ENCODE peak calls at places on chromosomes 7 and 10, in four cellular contexts. O is body of pancreas, J is keratinocyte, F is K562. Q is an unnamed sample.
A peak's percentile ranks its signal among the peaks of the same experiment; 100 is the strongest.

GRCh38 chr7:39937366-39938153 is 12.5 kb upstream of the CDK13 start:
- DNase-seq in F (no peak), J (peak; percentile 42), O (no peak), Q (no peak)

GRCh38 chr10:490891-491571 is 198.4 kb downstream of the DIP2C start:
- DNase-seq in J (no peak), O (no peak), F (no peak), Q (no peak)

GRCh38 chr7:69418865-69419670 is 179.2 kb upstream of the AUTS2 start:
- DNase-seq in F (no peak), J (no peak), O (no peak), Q (no peak)

GRCh38 chr10:61000769-61001730 is 57.1 kb upstream of the RHOBTB1 start:
- DNase-seq in F (peak; percentile 64), O (peak; percentile 50), J (no peak), Q (peak; percentile 24)

GRCh38 chr7:148962823-148963582 is 65.3 kb downstream of the PDIA4 start:
- DNase-seq in J (no peak), O (peak; percentile 70), F (peak; percentile 86), Q (no peak)

GRCh38 chr10:24674892-24675632 is 48.6 kb downstream of the ARHGAP21 start:
- DNase-seq in F (no peak), O (no peak), J (no peak), Q (no peak)

GRCh38 chr7:47392241-47392759 is 189.6 kb downstream of the TNS3 start:
- DNase-seq in J (no peak), F (peak; percentile 24), O (peak; percentile 68), Q (no peak)

GRCh38 chr10:12848439-12849173 is 152.9 kb downstream of the CCDC3 start:
- DNase-seq in J (no peak), F (no peak), O (no peak), Q (no peak)

GRCh38 chr7:23093111-23093510 is 12.5 kb upstream of the KLHL7 start:
- DNase-seq in O (no peak), J (peak; percentile 21), F (no peak), Q (no peak)

GRCh38 chr7:30380294-30380693 is 95.9 kb downstream of the ZNRF2 start:
- DNase-seq in O (no peak), J (no peak), F (no peak), Q (no peak)

GRCh38 chr7:54629771-54630170 is 87.6 kb downstream of the VSTM2A start:
- DNase-seq in J (no peak), F (no peak), O (no peak), Q (no peak)

GRCh38 chr7:12410523-12410922 is 6.9 kb upstream of the VWDE start:
- DNase-seq in O (no peak), F (no peak), J (no peak), Q (no peak)

GRCh38 chr7:85392789-85393188 is 205.9 kb upstream of the SEMA3D start:
- DNase-seq in F (no peak), J (no peak), O (no peak), Q (no peak)
- TF ChIP-seq CTCF in F (no peak), J (no peak), O (no peak), Q (no peak)

DNA sequence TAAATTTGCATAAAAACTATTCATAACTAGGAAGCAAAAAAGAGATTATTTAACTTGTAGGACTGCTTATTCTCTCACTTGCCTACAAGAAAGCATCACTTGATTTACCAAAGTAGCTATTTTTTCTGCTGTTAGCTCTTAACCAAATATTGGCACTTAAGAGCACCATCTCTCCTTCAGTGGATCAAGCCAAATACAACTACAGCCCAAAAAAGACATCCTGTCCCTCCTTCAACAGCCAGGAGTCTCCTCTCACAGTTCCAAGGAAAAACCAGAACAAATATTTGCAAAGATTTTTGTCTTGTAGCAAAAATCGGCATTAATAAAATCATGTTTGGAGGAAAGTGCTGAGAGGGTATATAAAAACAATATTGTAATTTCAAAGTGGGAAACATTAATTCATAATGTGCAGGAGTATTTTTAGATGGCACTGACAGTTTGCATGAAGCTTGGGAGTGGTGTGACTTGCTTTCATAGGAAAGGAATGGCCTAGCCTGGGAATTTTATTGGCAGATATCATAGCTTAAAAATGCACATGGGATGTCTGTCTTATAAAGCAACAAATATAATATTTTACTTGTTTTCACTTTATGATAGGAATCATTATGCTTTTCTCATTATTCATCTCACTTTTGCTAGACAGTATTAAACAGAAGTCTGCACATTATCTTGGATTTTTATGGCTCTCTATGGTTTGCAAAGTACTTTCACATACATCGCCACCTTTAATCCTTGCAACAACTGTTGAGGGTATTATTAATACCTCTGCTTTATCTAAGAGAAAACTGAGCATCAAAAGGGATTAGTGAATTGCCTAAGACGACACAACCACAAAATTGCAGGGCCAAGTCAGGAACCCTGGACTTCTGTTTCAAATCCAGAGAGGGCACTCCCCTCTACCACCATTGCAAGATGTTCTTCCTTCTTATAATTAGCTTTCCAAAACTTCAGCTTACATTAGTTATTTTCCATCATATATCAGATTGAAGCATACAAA is 103.6 kb downstream of the AGMO start:
- DNase-seq in O (no peak), F (no peak), J (no peak), Q (no peak)
- TF ChIP-seq CTCF in O (no peak), F (no peak), J (no peak), Q (no peak)

GRCh38 chr10:20853276-20853675 is 43.8 kb downstream of the NEBL start:
- DNase-seq in F (no peak), J (no peak), O (no peak), Q (no peak)

GRCh38 chr10:20855398-20856038 is 41.6 kb downstream of the NEBL start:
- DNase-seq in O (no peak), J (no peak), F (peak; percentile 34), Q (no peak)

GRCh38 chr10:20863008-20863407 is 34.1 kb downstream of the NEBL start:
- DNase-seq in F (no peak), O (no peak), J (no peak), Q (no peak)

GRCh38 chr10:20856484-20856883 is 40.6 kb downstream of the NEBL start:
- DNase-seq in J (no peak), O (no peak), F (no peak), Q (no peak)

DNA sequence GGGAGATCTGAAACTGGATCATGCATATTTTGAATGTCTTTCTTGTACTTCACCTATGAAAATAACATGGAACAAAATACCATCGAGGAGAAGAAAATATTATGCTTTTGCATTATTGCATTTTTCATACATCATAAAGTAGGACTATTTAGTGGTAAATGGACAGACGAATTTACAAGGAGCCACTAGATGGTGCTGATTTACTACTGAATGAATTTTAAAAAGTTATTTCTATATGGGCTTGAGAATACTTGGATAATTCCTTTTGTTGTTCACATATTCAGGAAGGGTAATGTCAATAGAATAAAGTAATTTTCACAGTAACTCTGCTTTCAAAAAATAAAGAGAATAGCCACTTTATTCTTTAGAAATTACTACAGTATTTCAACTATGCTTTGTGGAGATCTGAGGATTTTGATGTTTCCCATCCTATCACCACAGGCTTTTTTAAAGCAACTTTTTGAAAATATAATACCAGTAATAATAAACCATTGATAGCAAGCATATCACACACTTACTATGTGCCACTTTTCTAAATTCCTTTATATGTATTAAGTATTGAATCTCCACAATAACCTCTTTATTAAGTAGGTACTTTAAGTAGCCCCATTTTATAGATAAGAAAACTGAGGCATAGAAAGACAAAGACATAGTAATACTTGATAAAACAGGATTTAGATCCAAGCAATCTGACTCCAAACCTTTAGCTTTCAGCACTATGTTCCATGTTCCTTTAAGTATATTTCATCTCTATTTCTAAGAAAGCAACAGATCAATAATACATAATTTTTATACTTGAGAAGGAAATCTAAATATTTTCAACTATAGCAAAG is 38.6 kb downstream of the NEBL start:
- DNase-seq in O (no peak), J (no peak), F (peak; percentile 33), Q (no peak)
- TF ChIP-seq CTCF in O (peak; percentile 11), J (peak; percentile 52), F (no peak), Q (peak; percentile 63)

DNA sequence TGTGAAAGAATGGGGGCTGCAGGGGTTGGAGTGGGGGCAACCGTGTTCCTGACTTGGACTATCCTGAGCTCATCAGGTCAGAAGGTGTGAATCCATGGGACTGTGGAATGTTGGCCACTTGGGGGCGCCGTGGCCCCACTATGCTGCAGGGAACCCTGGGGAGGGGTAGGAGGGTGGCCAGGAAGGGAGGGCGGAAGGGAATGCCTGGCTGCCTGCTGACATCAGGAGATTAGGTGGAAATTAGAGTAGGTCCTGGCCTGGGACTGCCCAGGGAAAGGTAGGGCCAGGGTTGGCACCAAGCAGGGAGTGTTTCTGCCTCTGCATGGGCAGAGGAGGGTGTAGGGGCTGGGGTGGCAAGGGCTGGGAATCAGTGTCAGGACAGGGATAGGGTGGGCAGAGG is 65.8 kb upstream of the PRSS58 start:
- DNase-seq in O (peak; percentile 33), J (no peak), F (peak; percentile 73), Q (peak; percentile 48)
- TF ChIP-seq CTCF in O (peak; percentile 21), J (peak; percentile 50), F (peak; percentile 78), Q (peak; percentile 50)

DNA sequence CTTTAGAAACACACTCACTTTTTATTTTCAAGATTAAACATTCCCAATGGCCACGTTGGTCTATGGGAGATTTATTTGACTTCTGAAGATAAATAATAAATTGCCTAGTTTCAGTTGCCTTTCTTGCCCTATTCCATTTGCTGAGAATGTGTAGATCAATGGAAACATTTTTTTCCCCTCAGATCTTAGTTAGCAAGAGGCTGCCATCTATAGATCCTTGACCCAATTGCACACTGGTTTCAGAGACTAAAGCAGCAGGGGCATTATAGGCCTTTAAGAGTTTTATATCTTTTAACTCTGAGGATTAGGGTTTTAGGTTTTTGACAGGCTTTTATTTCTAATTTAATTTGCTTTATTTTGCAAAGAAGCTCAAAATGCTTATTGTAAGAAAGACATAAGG is 163.2 kb upstream of the GPR26 start:
- DNase-seq in O (no peak), F (no peak), J (no peak), Q (no peak)
- TF ChIP-seq CTCF in O (no peak), F (peak; percentile 14), J (no peak), Q (no peak)

GRCh38 chr10:14184841-14185500 is 145.8 kb downstream of the FRMD4A start:
- DNase-seq in O (no peak), F (peak; percentile 44), J (peak; percentile 35), Q (no peak)

GRCh38 chr10:14190702-14191101 is 140.0 kb downstream of the FRMD4A start:
- DNase-seq in O (no peak), J (no peak), F (no peak), Q (no peak)

GRCh38 chr10:14182781-14183180 is 147.9 kb downstream of the FRMD4A start:
- DNase-seq in O (no peak), J (no peak), F (peak; percentile 68), Q (no peak)

GRCh38 chr10:14185501-14186045 is 145.2 kb downstream of the FRMD4A start:
- DNase-seq in O (no peak), F (peak; percentile 85), J (peak; percentile 44), Q (no peak)

GRCh38 chr10:14186245-14186644 is 144.5 kb downstream of the FRMD4A start:
- DNase-seq in J (no peak), O (no peak), F (peak; percentile 30), Q (no peak)
- TF ChIP-seq CTCF in J (peak; percentile 53), O (no peak), F (peak; percentile 59), Q (no peak)

GRCh38 chr7:151086802-151087246 is 549 bp downstream of the AGAP3 start:
- DNase-seq in O (peak; percentile 49), J (no peak), F (peak; percentile 68), Q (no peak)

GRCh38 chr7:151088019-151088855 is 2.0 kb downstream of the AGAP3 start:
- DNase-seq in O (no peak), J (no peak), F (peak; percentile 58), Q (no peak)

GRCh38 chr7:151088856-151089699 is 2.8 kb downstream of the AGAP3 start:
- DNase-seq in J (no peak), F (no peak), O (peak; percentile 73), Q (no peak)

GRCh38 chr7:151085691-151086620 is at the start of gene AGAP3:
- DNase-seq in F (peak; percentile 97), J (no peak), O (peak; percentile 90), Q (peak; percentile 87)

GRCh38 chr7:151087247-151088018 is 1.2 kb downstream of the AGAP3 start:
- DNase-seq in J (no peak), F (peak; percentile 79), O (peak; percentile 74), Q (no peak)
- TF ChIP-seq CTCF in J (no peak), F (peak; percentile 50), O (no peak), Q (peak; percentile 33)

GRCh38 chr10:123642697-123643096 is 23.5 kb upstream of the GPR26 start:
- DNase-seq in O (no peak), J (no peak), F (no peak), Q (no peak)
- TF ChIP-seq CTCF in O (no peak), J (no peak), F (no peak), Q (no peak)

Q was measured in D721Med.